ENCODE peak calls at places on chromosomes 5 and 9, in six cellular contexts. D is HCT116, Z is GM12878, T is H1, Y is HepG2, P is K562. X is an unnamed sample. For H3K9me3, the result is how much of the 10 kb centered on the place peaks cover.

GRCh38 chr9:33840381-33840780 is 23.4 kb downstream of the UBE2R2 start:
- DNase-seq in Y (no peak), P (no peak), Z (no peak), T (no peak), D (no peak), X (no peak)

GRCh38 chr5:150589791-150590601 is 50.5 kb upstream of the SYNPO start:
- DNase-seq in Y (peak), Z (peak), P (peak), D (no peak), T (no peak), X (no peak)

GRCh38 chr9:111897831-111898144 is 1.2 kb downstream of the UGCG start:
- DNase-seq in Z (peak), T (no peak), D (peak), Y (no peak), P (no peak), X (no peak)

GRCh38 chr5:143235423-143235822 is 168.1 kb downstream of the NR3C1 start:
- DNase-seq in T (no peak), D (peak), Y (no peak), Z (no peak), P (no peak), X (no peak)

GRCh38 chr5:132064738-132065331 is 4.4 kb downstream of the IL3 start:
- DNase-seq in D (peak), Z (peak), T (peak), P (peak), Y (peak), X (peak)

GRCh38 chr9:65409471-65409980 is 124.5 kb upstream of the FOXD4L5 start:
- DNase-seq in D (no peak), T (no peak), Z (no peak), P (no peak), Y (no peak), X (no peak)

GRCh38 chr5:81789033-81789432 is 38.1 kb upstream of the SSBP2 start:
- DNase-seq in T (no peak), D (no peak), Z (no peak), P (peak), Y (no peak), X (no peak)

GRCh38 chr5:1416856-1417469 is 28.3 kb downstream of the SLC6A3 start:
- DNase-seq in Z (no peak), D (no peak), T (no peak), Y (no peak), P (no peak), X (no peak)

GRCh38 chr9:77885104-77885672 is 146.4 kb downstream of the GNAQ start:
- DNase-seq in P (no peak), Y (no peak), D (no peak), T (no peak), Z (no peak), X (no peak)

GRCh38 chr9:89008346-89009048 is 17.2 kb downstream of the S1PR3 start:
- DNase-seq in D (no peak), Y (no peak), P (no peak), T (peak), Z (no peak), X (no peak)

GRCh38 chr5:177071671-177072385 is 14.9 kb upstream of the FGFR4 start:
- DNase-seq in Y (peak), T (peak), P (peak), D (peak), Z (peak), X (peak)

GRCh38 chr5:91397791-91398190 is 14.7 kb upstream of the ARRDC3 start:
- DNase-seq in D (no peak), P (no peak), Z (no peak), Y (no peak), T (no peak), X (no peak)

GRCh38 chr5:91408710-91409109 is 25.6 kb upstream of the ARRDC3 start:
- DNase-seq in Z (no peak), T (no peak), Y (no peak), P (no peak), D (no peak), X (no peak)

GRCh38 chr5:91401175-91401574 is 18.1 kb upstream of the ARRDC3 start:
- DNase-seq in P (no peak), T (no peak), D (no peak), Y (no peak), Z (no peak), X (no peak)

GRCh38 chr5:91407204-91407603 is 24.1 kb upstream of the ARRDC3 start:
- DNase-seq in Z (no peak), Y (no peak), P (no peak), T (no peak), D (no peak), X (no peak)

GRCh38 chr5:91403404-91403803 is 20.3 kb upstream of the ARRDC3 start:
- DNase-seq in T (no peak), P (no peak), D (no peak), Y (no peak), Z (no peak), X (no peak)
- TF ChIP-seq ZNF274 in T (no peak), P (no peak), D (no peak), Y (no peak), Z (no peak), X (no peak)

GRCh38 chr5:169650701-169651331 is 13.7 kb downstream of the DOCK2 start:
- DNase-seq in P (peak), D (no peak), Z (peak), T (no peak), Y (no peak), X (no peak)
- TF ChIP-seq YY1 in P (no peak), D (no peak), Z (peak), T (no peak), Y (no peak), X (no peak)

GRCh38 chr5:50340757-50341156 is 100.3 kb downstream of the EMB start:
- DNase-seq in P (no peak), Y (no peak), T (no peak), Z (no peak), D (no peak), X (no peak)
- H3K9me3 ChIP-seq in P (under half), Y (half or more), T (under half), Z (under half), D (under half), X (under half)

GRCh38 chr5:126594676-126595485 is at the start of gene ALDH7A1:
- DNase-seq in Y (peak), D (peak), P (peak), T (peak), Z (no peak), X (peak)
- TF ChIP-seq ZNF274 in Y (peak), D (no peak), P (no peak), T (no peak), Z (no peak), X (no peak)

GRCh38 chr5:108025957-108026356 is 355.2 kb upstream of the EFNA5 start:
- DNase-seq in T (no peak), D (no peak), P (no peak), Y (no peak), Z (no peak), X (no peak)
- TF ChIP-seq YY1 in T (no peak), D (no peak), P (no peak), Y (no peak), Z (no peak), X (no peak)

GRCh38 chr5:141192110-141192725 is at the start of gene PCDHB10:
- DNase-seq in T (peak), P (peak), D (peak), Z (no peak), Y (peak), X (peak)
- H3K9me3 ChIP-seq in T (under half), P (under half), D (under half), Z (under half), Y (under half), X (under half)

DNA sequence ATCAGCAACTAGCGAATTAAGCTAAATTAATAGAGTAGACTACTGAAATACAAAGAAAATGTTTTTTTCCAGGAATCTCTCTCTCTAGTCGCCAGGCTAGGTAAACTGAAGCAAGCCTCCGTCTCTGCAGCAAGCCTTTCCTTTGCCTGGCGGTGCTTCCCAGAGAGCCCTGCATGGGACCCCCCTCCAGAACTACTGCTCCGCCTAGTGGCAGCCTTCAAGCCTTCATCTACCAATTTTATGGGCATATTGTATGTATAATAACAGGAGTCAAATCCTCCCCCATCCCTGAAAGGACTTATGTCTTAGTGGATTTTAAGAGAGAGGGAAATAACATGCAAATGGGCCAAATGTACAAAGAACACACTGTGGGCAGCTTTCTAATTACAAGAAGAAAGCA is 241.9 kb downstream of the SAXO1 start:
- DNase-seq in Y (peak), T (peak), D (peak), P (peak), Z (no peak), X (no peak)
- TF ChIP-seq ZNF274 in Y (no peak), T (no peak), D (no peak), P (no peak), Z (no peak), X (no peak)

DNA sequence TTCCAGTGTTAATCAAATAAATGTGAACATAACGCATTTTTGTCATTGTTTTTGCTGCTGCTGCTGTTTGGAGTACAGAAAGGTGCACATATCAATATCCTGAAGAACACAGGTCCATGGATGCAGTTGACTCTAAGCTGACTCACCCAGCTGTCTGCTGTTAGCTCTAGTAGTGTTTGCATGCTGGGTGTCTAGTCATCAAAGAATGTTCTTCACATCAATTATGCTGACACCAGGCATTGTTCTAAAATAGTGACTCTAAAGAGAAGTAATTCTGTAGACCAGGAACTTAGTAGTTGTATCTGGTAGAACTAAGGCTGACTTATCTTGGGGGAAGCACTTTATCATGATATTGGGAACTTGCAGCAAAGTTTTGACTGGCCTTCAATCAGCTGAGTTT is 55.7 kb upstream of the DPYSL3 start:
- DNase-seq in T (no peak), P (no peak), Y (peak), D (no peak), Z (no peak), X (no peak)
- TF ChIP-seq YY1 in T (no peak), P (no peak), Y (no peak), D (no peak), Z (no peak), X (no peak)